ENCODE peak calls at places on chromosomes 7 and 10, in four cellular contexts. Z is PC-9, R is pancreas, Y is tibial artery. A is an unnamed sample.

GRCh38 chr10:37803269-37803668 is 54.1 kb downstream of the ZNF248 start:
- DNase-seq in R (no peak), Y (no peak), Z (no peak), A (no peak)

GRCh38 chr10:35925511-35925910 is 283.4 kb upstream of the FZD8 start:
- DNase-seq in Y (no peak), Z (no peak), R (no peak), A (no peak)

GRCh38 chr10:23530079-23530478 is 91.2 kb downstream of the OTUD1 start:
- DNase-seq in Z (no peak), Y (no peak), R (no peak), A (no peak)

GRCh38 chr10:30384791-30385201 is 35.7 kb upstream of the MTPAP start:
- DNase-seq in R (no peak), Z (peak; percentile 11), Y (no peak), A (no peak)

GRCh38 chr7:20351901-20352300 is 21.2 kb downstream of the ITGB8 start:
- DNase-seq in Y (no peak), R (no peak), Z (no peak), A (no peak)

GRCh38 chr7:16667355-16667754 is 21.4 kb downstream of the BZW2 start:
- DNase-seq in Y (no peak), R (no peak), Z (no peak), A (no peak)

GRCh38 chr10:28570598-28570997 is 37.7 kb downstream of the WAC start:
- DNase-seq in Z (no peak), Y (no peak), R (no peak), A (no peak)

GRCh38 chr10:49254556-49255318 is 44.2 kb upstream of the C10orf71 start:
- DNase-seq in R (no peak), Z (no peak), Y (no peak), A (no peak)

GRCh38 chr10:21473135-21473534 is 52.3 kb downstream of the SKIDA1 start:
- DNase-seq in R (no peak), Z (no peak), Y (no peak), A (no peak)

GRCh38 chr7:50308301-50309129 is 4.0 kb downstream of the IKZF1 start:
- DNase-seq in R (no peak), Z (no peak), Y (no peak), A (no peak)

GRCh38 chr10:30098624-30099023 is 39.2 kb upstream of the JCAD start:
- DNase-seq in Z (peak; percentile 38), R (no peak), Y (no peak), A (no peak)

GRCh38 chr7:114689391-114689790 is 232.5 kb upstream of the MDFIC start:
- DNase-seq in Z (no peak), R (no peak), Y (no peak), A (no peak)

DNA sequence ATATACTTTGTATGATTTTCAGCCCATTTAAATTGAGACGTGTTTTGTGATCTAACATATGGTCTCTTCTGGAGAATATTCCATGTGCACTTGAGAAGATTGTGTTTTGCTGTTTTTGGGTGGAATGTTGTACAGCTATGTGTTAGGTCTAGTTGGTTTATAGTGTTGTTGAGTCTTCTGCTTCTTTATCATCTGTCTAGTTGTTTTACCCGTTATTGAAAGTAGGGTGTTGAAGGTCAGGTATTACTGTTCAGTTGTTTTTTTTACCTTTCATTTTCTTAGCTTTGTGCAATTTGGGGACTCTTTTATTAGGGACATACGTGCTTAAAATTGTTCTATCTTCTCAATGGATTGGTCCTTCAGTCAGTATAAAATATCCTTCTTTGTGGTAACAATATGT is 18.5 kb downstream of the SEPTIN7 start:
- DNase-seq in R (no peak), Z (no peak), Y (no peak), A (no peak)
- H3K9me3 ChIP-seq in R (no peaks in the 10 kb centered on the region), Z (peaks cover 21% of the 10 kb centered on the region), Y (peaks cover 5% of the 10 kb centered on the region), A (peaks cover 17% of the 10 kb centered on the region)

DNA sequence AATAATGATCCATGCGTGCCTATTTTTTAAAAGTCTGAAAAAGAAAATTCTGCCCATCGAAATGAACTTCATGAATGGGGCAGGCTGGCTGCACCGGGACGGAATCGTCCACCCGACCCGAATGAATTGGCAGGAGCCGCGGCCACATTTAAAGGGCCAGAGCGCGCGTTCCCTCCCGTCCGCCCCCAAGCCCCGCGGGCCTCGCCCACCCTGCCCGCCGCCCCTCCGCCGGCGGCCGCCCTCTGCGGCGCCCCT is 318 bp upstream of the GATA3 start:
- DNase-seq in R (no peak), Z (no peak), Y (no peak), A (no peak)
- H3K4me3 ChIP-seq in R (peak overlapping the region; percentile 16), Z (peak overlapping the region; percentile 59), Y (peak overlapping the region; percentile 37), A (peak overlapping the region; percentile 72)

GRCh38 chr7:134957005-134957404 is 29.3 kb upstream of the AGBL3 start:
- DNase-seq in Y (no peak), Z (no peak), R (no peak), A (no peak)

GRCh38 chr7:134948736-134949135 is 37.6 kb upstream of the AGBL3 start:
- DNase-seq in R (no peak), Y (no peak), Z (peak; percentile 23), A (no peak)

GRCh38 chr7:134949171-134949570 is 37.1 kb upstream of the AGBL3 start:
- DNase-seq in Z (no peak), R (no peak), Y (no peak), A (no peak)

GRCh38 chr7:134959810-134960209 is 26.5 kb upstream of the AGBL3 start:
- DNase-seq in Y (no peak), R (no peak), Z (no peak), A (no peak)

DNA sequence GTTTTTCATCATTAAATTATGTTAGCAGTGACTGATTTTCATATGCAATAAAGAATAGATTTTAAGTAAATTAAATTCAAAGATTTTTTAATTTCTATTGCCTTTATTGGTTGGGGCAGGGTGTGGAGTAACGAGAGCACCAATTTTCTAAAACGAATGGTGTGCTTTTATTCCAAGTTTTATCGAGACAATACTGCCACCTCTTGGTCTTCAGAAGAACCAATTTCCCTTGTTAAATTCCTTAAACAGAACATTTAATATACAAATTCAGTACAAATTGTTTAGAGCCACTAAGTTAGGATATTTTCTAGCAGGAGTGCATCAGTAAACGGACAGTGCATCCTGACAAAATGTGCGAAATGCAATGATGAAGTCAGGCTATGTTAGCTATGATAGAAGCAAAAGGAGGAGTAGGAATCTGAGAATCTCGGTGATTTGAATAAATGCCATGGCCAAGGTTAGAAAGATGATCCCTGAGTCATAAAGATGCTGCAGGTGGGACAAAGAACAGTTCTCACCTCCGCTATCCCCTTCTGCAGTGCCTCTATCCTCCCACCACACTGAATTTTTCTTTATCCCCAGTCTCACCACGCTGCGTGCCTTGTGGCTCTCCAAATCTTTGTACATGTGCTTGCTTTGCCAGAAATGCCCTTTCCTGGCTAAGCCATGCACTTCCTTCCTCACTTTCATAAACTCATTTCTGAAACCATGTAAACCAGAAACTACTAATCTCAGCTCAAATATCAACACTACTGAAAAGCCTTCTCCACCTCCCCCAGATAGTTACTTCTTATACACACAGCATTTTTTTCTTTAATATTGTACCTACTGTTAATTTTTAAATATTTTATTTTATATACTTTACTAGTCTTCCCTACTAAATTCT is 31.9 kb upstream of the AGBL3 start:
- DNase-seq in R (no peak), Z (no peak), Y (no peak), A (no peak)
- TF ChIP-seq CTCF in R (peak; percentile 22), Z (peak; percentile 87), Y (peak; percentile 39), A (peak; percentile 57)

GRCh38 chr7:97018126-97018601 is 6.5 kb downstream of the DLX5 start:
- DNase-seq in Y (no peak), Z (no peak), R (no peak), A (no peak)

GRCh38 chr7:97021443-97022261 is 3.0 kb downstream of the DLX5 start:
- DNase-seq in R (no peak), Y (no peak), Z (no peak), A (no peak)

GRCh38 chr7:97020601-97021442 is 3.8 kb downstream of the DLX5 start:
- DNase-seq in Z (no peak), Y (no peak), R (no peak), A (no peak)

GRCh38 chr7:97018775-97019535 is 5.7 kb downstream of the DLX5 start:
- DNase-seq in Z (no peak), R (no peak), Y (no peak), A (no peak)

DNA sequence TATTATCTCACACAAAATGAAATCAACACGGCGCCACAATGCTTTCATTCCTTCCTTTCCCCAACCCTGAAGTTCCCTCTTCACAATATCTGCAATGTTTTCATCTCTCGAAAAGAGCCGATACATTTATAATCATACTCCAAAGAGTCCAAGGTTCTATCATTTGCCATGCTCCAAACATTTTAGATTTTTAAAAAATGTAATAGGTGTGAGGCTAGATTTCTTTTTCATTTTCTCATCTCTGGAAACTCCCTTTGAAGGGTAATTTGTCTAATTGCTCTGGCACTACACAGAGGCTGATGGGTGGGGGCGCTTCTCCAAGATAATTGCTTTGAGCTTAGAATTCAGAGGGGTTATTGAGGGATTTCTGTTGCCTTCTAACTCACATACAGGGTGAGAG is 4.9 kb downstream of the DLX5 start:
- DNase-seq in R (no peak), Z (no peak), Y (no peak), A (no peak)
- H3K9me3 ChIP-seq in R (no peaks in the 10 kb centered on the region), Z (no peaks in the 10 kb centered on the region), Y (no peaks in the 10 kb centered on the region), A (no peaks in the 10 kb centered on the region)

DNA sequence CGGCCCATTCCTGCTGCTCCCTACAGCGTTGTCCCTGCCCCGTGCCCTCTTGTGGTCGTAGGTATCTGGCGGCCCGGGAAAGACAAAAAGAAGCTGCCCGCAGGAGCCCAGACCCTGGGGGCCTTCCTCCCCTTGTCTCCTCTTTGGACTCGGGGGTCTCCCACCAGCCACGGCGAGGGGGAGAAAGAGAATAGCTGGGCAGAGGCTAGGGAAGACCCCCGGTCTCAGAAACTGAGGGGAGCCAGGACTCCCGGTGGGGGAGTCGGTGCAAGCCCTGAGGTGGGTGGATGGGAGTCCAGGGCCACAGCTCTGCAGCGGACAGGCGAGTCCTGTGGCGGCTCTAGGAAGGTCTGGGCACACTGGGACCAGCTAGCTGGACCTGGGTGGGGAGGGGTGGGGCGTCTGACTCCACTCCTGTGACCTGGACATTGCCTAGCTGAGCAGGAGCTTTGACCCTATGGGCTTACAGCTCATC is 1.3 kb upstream of the SH2D4B start:
- DNase-seq in Y (peak; percentile 48), Z (no peak), R (no peak), A (peak; percentile 41)
- H3K4me3 ChIP-seq in Y (peak overlapping the region; percentile 48), Z (peak overlapping the region; percentile 67), R (peak overlapping the region; percentile 49), A (peak overlapping the region; percentile 45)

GRCh38 chr7:152858761-152859160 is 99.2 kb downstream of the ACTR3B start:
- DNase-seq in Z (no peak), R (no peak), Y (no peak), A (no peak)

GRCh38 chr7:152857272-152857671 is 97.7 kb downstream of the ACTR3B start:
- DNase-seq in R (no peak), Z (no peak), Y (no peak), A (no peak)

GRCh38 chr7:152860302-152860701 is 100.8 kb downstream of the ACTR3B start:
- DNase-seq in Y (no peak), Z (no peak), R (no peak), A (no peak)

GRCh38 chr7:152862033-152862432 is 102.5 kb downstream of the ACTR3B start:
- DNase-seq in Z (no peak), Y (no peak), R (no peak), A (no peak)

GRCh38 chr7:152859781-152860191 is 100.2 kb downstream of the ACTR3B start:
- DNase-seq in Z (no peak), R (no peak), Y (no peak), A (no peak)
- TF ChIP-seq CTCF in Z (peak; percentile 59), R (no peak), Y (no peak), A (no peak)

GRCh38 chr7:271266-272107 is 18.5 kb upstream of the FOXL3 start:
- DNase-seq in Y (no peak), Z (no peak), R (no peak), A (no peak)
- H3K9me3 ChIP-seq in Y (peaks cover 12% of the 10 kb centered on the region), Z (no peaks in the 10 kb centered on the region), R (no peaks in the 10 kb centered on the region), A (peaks cover 16% of the 10 kb centered on the region)